ENCODE peak calls at places on chromosomes 2 and 18, in four cellular contexts. G is fibroblast of pulmonary artery, I is HCT116, S is cardiac fibroblast. W is an unnamed sample.

GRCh38 chr2:236498369-236498768 is 71.3 kb upstream of the ACKR3 start:
- DNase-seq in S (peak; percentile 14), I (no peak), G (peak; percentile 29), W (no peak)

GRCh38 chr2:9762941-9763340 is 80.3 kb upstream of the TAF1B start:
- DNase-seq in G (no peak), I (no peak), S (no peak), W (no peak)

GRCh38 chr2:140472676-140473075 is 1658.1 kb downstream of the LRP1B start:
- DNase-seq in G (no peak), I (no peak), S (no peak), W (no peak)

GRCh38 chr2:159506179-159506578 is 110.2 kb downstream of the BAZ2B start:
- DNase-seq in S (no peak), I (no peak), G (no peak), W (no peak)

GRCh38 chr2:191665286-191665685 is 12.7 kb upstream of the NABP1 start:
- DNase-seq in S (peak; percentile 76), G (peak; percentile 89), I (no peak), W (no peak)

GRCh38 chr2:26623541-26624497 is 17.3 kb downstream of the CIB4 start:
- DNase-seq in G (peak; percentile 31), S (peak; percentile 45), I (no peak), W (no peak)

GRCh38 chr2:175203621-175204496 is 22.3 kb upstream of the ATP5MC3 start:
- DNase-seq in S (peak; percentile 50), G (peak; percentile 62), I (peak; percentile 57), W (no peak)

GRCh38 chr2:40240067-40240466 is 211.8 kb downstream of the SLC8A1 start:
- DNase-seq in I (no peak), G (peak; percentile 96), S (peak; percentile 99), W (peak; percentile 47)

GRCh38 chr2:122927710-122928249 is 1097.3 kb upstream of the CNTNAP5 start:
- DNase-seq in S (no peak), I (no peak), G (no peak), W (no peak)

GRCh38 chr2:148817210-148817708 is 57.8 kb upstream of the KIF5C start:
- DNase-seq in I (no peak), S (no peak), G (peak; percentile 35), W (no peak)

GRCh38 chr2:152384992-152385391 is 50.0 kb downstream of the FMNL2 start:
- DNase-seq in I (no peak), G (no peak), S (no peak), W (no peak)

GRCh38 chr2:7083580-7084509 is 166.6 kb downstream of the RNF144A start:
- DNase-seq in S (peak; percentile 51), G (peak; percentile 60), I (peak; percentile 32), W (no peak)

GRCh38 chr2:217162533-217162932 is 302.7 kb upstream of the TNP1 start:
- DNase-seq in G (peak; percentile 69), I (peak; percentile 43), S (peak; percentile 70), W (peak; percentile 84)

GRCh38 chr18:43932140-43932539 is 654.9 kb upstream of the SYT4 start:
- DNase-seq in S (no peak), I (no peak), G (no peak), W (no peak)

GRCh38 chr18:33181016-33181415 is 259.5 kb downstream of the CCDC178 start:
- DNase-seq in G (no peak), I (no peak), S (no peak), W (no peak)

GRCh38 chr2:80525152-80525551 is 220.6 kb upstream of the LRRTM1 start:
- DNase-seq in S (no peak), I (no peak), G (no peak), W (no peak)

GRCh38 chr2:235510305-235510704 is 16.5 kb downstream of the AGAP1 start:
- DNase-seq in G (no peak), S (no peak), I (no peak), W (no peak)

GRCh38 chr2:39437522-39438296 is 624 bp upstream of the MAP4K3 start:
- DNase-seq in S (peak; percentile 51), G (peak; percentile 33), I (peak; percentile 63), W (no peak)

GRCh38 chr2:47891369-47892337 is 14.6 kb downstream of the FBXO11 start:
- DNase-seq in S (peak; percentile 84), G (peak; percentile 74), I (no peak), W (no peak)

GRCh38 chr2:114937366-114937930 is 495.0 kb downstream of the DPP10 start:
- DNase-seq in G (no peak), S (no peak), I (no peak), W (no peak)

GRCh38 chr2:30701782-30702181 is 105.5 kb downstream of the CAPN13 start:
- DNase-seq in G (no peak), S (no peak), I (no peak), W (no peak)

GRCh38 chr2:127058246-127058580 is 48.7 kb downstream of the BIN1 start:
- DNase-seq in I (no peak), G (no peak), S (no peak), W (no peak)
- TF ChIP-seq CTCF in I (no peak), G (no peak), S (no peak), W (no peak)

DNA sequence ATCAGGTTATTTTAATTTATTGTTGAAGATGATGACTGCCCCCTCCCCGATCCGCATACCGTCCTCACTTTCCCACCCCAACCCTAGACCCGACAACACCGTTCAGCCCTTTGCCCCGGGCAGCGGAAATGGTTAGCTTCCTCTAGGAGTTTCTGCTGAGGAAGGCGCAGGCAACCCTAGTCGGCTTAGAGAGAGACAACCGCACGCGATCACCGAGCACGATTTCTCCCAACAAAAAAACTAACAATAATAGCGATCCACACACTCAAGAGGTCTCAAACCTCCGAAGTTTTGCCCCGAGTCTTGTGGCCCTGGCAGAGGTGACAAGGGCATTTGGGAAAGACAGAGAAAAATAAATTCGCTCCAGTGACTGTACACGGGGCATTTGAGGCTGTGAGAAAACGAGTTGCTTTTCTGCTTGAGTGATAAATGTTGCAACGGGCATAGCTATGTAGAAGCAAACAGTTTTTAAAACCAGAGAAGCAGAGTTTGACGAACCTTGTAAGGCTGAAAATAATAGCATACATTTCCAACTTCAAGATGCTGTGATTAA is 11.2 kb upstream of the SIX3 start:
- DNase-seq in S (no peak), I (no peak), G (no peak), W (no peak)
- H3K4me3 ChIP-seq in S (no peak overlapping the region), I (no peak overlapping the region), G (no peak overlapping the region), W (no peak overlapping the region)

GRCh38 chr2:42794271-42795046 is 2.1 kb upstream of the HAAO start:
- DNase-seq in S (peak; percentile 44), I (no peak), G (peak; percentile 38), W (no peak)
- TF ChIP-seq CTCF in S (peak; percentile 57), I (no peak), G (peak; percentile 51), W (peak; percentile 31)

DNA sequence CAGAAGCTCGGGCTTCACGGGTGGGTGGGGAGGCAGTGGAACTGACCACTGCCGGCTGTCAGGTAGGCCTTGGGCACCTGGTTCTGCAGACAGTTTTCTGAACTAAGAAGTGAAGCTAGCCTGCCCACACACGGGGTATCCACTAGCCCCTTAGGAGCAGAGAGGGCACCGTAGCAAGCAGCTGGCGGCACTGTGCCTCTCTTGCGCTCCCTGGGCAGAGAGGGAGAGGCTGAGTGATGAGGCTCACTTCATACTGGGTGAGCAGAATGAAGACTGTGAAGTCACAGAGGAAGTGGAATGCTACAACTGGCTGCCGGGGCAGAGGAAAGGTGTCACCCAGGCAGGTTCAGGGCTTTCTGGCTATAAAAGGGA is 753 bp downstream of the ITPRIPL1 start:
- DNase-seq in S (no peak), G (no peak), I (no peak), W (no peak)
- H3K4me3 ChIP-seq in S (no peak overlapping the region), G (peak overlapping the region; percentile 48), I (peak overlapping the region; percentile 72), W (peak overlapping the region; percentile 68)

DNA sequence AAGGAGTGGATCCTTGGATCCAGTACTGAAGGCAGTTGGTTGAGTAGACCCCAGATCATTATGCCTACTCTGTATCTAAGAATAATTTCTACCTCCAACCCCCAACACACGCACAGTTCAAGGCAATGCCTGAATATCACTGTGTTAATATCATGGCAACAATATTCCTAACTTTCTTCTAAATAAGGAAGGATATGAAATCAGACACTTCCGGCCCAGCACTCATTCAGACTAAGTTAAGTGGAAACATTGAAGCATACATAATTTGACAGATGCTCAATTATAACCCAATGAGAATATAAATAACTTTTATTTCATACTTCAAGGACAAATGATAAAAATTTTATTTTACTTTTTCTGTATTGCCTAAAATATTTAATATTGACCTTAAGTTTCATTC is 153.6 kb upstream of the COL3A1 start:
- DNase-seq in S (no peak), I (no peak), G (no peak), W (no peak)
- TF ChIP-seq CTCF in S (no peak), I (no peak), G (no peak), W (no peak)

GRCh38 chr2:197211881-197212342 is 98.7 kb downstream of the ANKRD44 start:
- DNase-seq in S (no peak), I (no peak), G (no peak), W (no peak)

GRCh38 chr2:197209742-197210408 is 100.7 kb downstream of the ANKRD44 start:
- DNase-seq in G (no peak), I (no peak), S (no peak), W (no peak)

GRCh38 chr2:197208841-197209240 is 101.7 kb downstream of the ANKRD44 start:
- DNase-seq in G (peak; percentile 21), S (peak; percentile 43), I (no peak), W (no peak)

GRCh38 chr2:197209274-197209673 is 101.3 kb downstream of the ANKRD44 start:
- DNase-seq in I (no peak), S (no peak), G (no peak), W (no peak)

DNA sequence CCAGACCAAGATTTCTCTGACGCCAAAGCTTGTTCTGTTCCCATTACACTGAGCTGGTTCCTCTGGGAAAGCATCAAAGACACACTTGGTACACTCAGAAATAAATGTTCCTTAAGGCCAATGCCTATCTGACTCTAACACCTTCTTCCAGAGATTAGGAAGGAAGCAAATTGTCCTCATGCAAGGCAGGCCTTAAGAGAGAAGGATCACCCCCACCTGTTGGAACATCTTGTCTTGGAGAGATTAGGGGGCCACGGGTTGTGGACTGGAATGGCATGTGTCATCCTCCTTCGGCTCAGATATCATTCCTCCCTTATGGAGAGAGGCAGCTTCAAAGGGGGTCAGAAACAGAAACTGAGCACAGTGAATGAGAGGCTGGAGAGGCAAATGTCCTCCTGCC is 100.1 kb downstream of the ANKRD44 start:
- DNase-seq in I (no peak), S (no peak), G (no peak), W (no peak)
- H3K4me3 ChIP-seq in I (no peak overlapping the region), S (no peak overlapping the region), G (no peak overlapping the region), W (no peak overlapping the region)

DNA sequence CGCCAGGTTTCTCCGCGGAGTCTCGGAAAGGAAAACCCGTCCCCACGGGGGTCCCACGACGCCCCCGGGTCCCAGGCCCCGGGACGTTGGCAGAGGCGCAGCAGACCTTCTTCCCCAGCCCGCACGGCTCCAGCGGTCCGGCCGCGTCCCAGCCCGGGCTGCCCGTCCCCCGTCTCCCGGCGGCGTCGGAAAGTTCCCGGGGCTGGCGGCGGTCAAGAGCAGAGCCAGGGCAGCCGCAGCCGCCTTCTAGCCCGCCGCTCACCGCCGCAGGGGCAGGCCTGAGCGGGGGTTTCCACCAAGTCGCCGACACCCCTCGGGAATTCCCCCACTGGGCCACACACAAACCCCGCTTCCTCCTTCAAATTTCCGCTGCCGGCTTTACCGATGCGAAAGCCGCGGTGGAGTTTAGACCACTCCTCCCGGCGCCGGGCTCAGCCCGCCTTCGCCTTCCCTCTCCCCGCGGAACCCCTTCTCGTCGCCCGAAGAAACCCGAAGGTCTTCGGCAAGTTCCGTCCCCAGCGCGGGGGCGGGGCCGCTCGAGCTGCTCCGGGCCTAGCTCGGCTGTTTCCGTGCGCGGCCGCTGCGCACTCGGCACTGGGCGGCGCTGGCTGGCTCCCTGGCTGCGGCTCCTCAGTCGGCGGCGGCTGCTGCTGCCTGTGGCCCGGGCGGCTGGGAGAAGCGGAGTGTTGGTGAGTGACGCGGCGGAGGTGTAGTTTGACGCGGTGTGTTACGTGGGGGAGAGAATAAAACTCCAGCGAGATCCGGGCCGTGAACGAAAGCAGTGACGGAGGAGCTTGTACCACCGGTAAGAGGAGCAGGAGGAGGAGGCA is at the start of gene CREB1:
- DNase-seq in S (peak; percentile 99), I (peak; percentile 92), G (peak; percentile 99), W (peak; percentile 89)
- TF ChIP-seq CTCF in S (no peak), I (no peak), G (no peak), W (no peak)